ENCODE peak calls at places on chromosomes 7 and 10, in seven cellular contexts. Z, E, G, Q, F, B and X are unnamed samples. For H3K4me1 and H3K36me3, the result is how much of the 10 kb centered on the place peaks cover.

GRCh38 chr7:47291461-47292051 is 290.4 kb downstream of the TNS3 start:
- DNase-seq in Z (no peak), E (peak), G (peak), Q (no peak), F (no peak), B (no peak), X (peak)

GRCh38 chr7:92246363-92247101 is 758 bp downstream of the ANKIB1 start:
- DNase-seq in Z (no peak), E (no peak), G (peak), Q (peak), F (peak), B (no peak), X (no peak)

GRCh38 chr7:72462311-72462710 is 50.2 kb upstream of the CALN1 start:
- DNase-seq in Z (no peak), E (no peak), G (no peak), Q (no peak), F (no peak), B (no peak), X (no peak)

GRCh38 chr10:32125023-32125422 is 68.8 kb upstream of the KIF5B start:
- DNase-seq in Z (no peak), E (no peak), G (no peak), Q (no peak), F (no peak), B (no peak), X (no peak)

GRCh38 chr7:94834359-94834758 is 73.0 kb upstream of the PPP1R9A start:
- DNase-seq in Z (no peak), E (no peak), G (no peak), Q (no peak), F (no peak), B (no peak), X (no peak)

GRCh38 chr7:48280100-48280499 is 108.8 kb downstream of the ABCA13 start:
- DNase-seq in Z (no peak), E (no peak), G (peak), Q (no peak), F (no peak), B (no peak), X (no peak)

GRCh38 chr7:3605222-3605621 is 304.2 kb downstream of the SDK1 start:
- DNase-seq in Z (no peak), E (no peak), G (no peak), Q (no peak), F (no peak), B (no peak), X (no peak)

GRCh38 chr10:91521444-91521843 is 111.3 kb downstream of the HECTD2 start:
- DNase-seq in Z (no peak), E (no peak), G (peak), Q (no peak), F (no peak), B (no peak), X (no peak)

DNA sequence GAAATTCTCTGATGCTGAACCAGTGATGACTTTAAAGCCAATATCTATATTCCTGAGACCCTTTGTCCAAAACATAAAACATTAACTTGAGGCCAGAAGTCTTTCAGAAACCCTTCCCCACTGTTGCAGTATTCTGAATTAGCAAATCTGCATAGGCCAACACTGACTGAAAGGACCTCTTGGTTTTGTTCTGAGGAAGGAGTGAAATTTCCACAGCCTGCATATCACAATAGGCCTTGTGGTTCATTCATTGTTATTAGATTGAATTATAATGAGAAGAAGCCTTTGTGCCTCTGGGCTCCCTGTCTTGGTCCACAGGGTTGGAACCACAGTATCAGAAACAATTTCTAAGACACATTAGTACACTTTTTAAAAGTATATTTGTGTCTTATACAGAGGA is 90.3 kb downstream of the CCNY start:
- DNase-seq in Z (no peak), E (no peak), G (no peak), Q (no peak), F (no peak), B (no peak), X (no peak)
- H3K4me1 ChIP-seq in Z (under half), E (under half), G (under half), Q (under half), F (under half), B (under half), X (under half)

GRCh38 chr7:152112829-152113228 is 87.4 kb downstream of the GALNT11 start:
- DNase-seq in Z (no peak), E (no peak), G (no peak), Q (no peak), F (no peak), B (no peak), X (no peak)
- H3K36me3 ChIP-seq in Z (under half), E (under half), G (under half), Q (under half), F (under half), B (under half), X (under half)

GRCh38 chr7:55022618-55022985 is 3.8 kb downstream of the EGFR start:
- DNase-seq in Z (no peak), E (no peak), G (peak), Q (no peak), F (no peak), B (no peak), X (no peak)
- H3K4me1 ChIP-seq in Z (under half), E (half or more), G (half or more), Q (under half), F (under half), B (half or more), X (half or more)

GRCh38 chr10:13337128-13337826 is 10.8 kb downstream of the SEPHS1 start:
- DNase-seq in Z (no peak), E (no peak), G (no peak), Q (no peak), F (no peak), B (no peak), X (no peak)
- H3K36me3 ChIP-seq in Z (under half), E (under half), G (under half), Q (half or more), F (under half), B (under half), X (half or more)

DNA sequence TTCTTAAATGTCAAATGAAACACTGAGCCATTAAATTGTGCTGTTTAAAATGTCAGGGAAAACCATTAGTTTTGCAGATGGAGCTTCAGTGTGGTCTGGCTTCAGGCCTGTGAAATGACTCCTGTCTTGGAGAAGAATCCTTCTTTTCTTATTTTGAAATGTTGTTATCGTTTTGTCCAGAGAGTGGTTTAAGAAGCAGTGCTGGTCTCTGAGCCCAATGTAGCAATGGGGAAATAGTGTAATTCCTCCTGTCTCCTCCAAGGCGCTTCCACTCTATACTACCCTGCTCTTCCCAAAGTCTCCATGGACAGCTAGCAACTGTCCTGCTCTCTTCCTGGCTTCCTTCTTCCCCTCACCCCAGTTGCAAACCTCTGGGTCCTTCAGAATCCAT is 177.6 kb downstream of the REEP3 start:
- DNase-seq in Z (no peak), E (no peak), G (peak), Q (peak), F (no peak), B (no peak), X (no peak)
- H3K4me1 ChIP-seq in Z (under half), E (under half), G (under half), Q (under half), F (under half), B (under half), X (under half)